ENCODE peak calls at places on chromosomes 5 and 9, in seven cellular contexts. One of them, this sample, is unnamed.

GRCh38 chr5:109701252-109701651 is 11.5 kb downstream of the MAN2A1 start:
- DNase-seq in NCI-H1092: no peak
- DNase-seq in HuH-7: no peak
- DNase-seq in nephron progenitor cell: no peak
- DNase-seq in body of pancreas: no peak
- DNase-seq in HT-29: no peak
- DNase-seq in stimulated activated CD4-positive, alpha-beta T cell treated with anti-CD3 and anti-CD28 coated beads, Interleukin-4, amount 100 ng/mL, for 1 hour: no peak
- DNase-seq in this sample: no peak

GRCh38 chr9:16654727-16655126 is 215.7 kb downstream of the BNC2 start:
- DNase-seq in NCI-H1092: no peak
- DNase-seq in HuH-7: no peak
- DNase-seq in nephron progenitor cell: no peak
- DNase-seq in body of pancreas: no peak
- DNase-seq in HT-29: no peak
- DNase-seq in stimulated activated CD4-positive, alpha-beta T cell treated with anti-CD3 and anti-CD28 coated beads, Interleukin-4, amount 100 ng/mL, for 1 hour: no peak
- DNase-seq in this sample: no peak

GRCh38 chr9:86116425-86116824 is 17.1 kb upstream of the GOLM1 start:
- DNase-seq in NCI-H1092: no peak
- DNase-seq in HuH-7: no peak
- DNase-seq in nephron progenitor cell: no peak
- DNase-seq in body of pancreas: no peak
- DNase-seq in HT-29: no peak
- DNase-seq in stimulated activated CD4-positive, alpha-beta T cell treated with anti-CD3 and anti-CD28 coated beads, Interleukin-4, amount 100 ng/mL, for 1 hour: no peak
- DNase-seq in this sample: no peak

GRCh38 chr9:70156729-70157128 is 102.0 kb upstream of the SMC5 start:
- DNase-seq in NCI-H1092: no peak
- DNase-seq in HuH-7: no peak
- DNase-seq in nephron progenitor cell: no peak
- DNase-seq in body of pancreas: no peak
- DNase-seq in HT-29: no peak
- DNase-seq in stimulated activated CD4-positive, alpha-beta T cell treated with anti-CD3 and anti-CD28 coated beads, Interleukin-4, amount 100 ng/mL, for 1 hour: no peak
- DNase-seq in this sample: no peak

GRCh38 chr9:88437210-88438146 is 49.2 kb downstream of the SPIN1 start:
- DNase-seq in NCI-H1092: no peak
- DNase-seq in HuH-7: no peak
- DNase-seq in nephron progenitor cell: no peak
- DNase-seq in body of pancreas: no peak
- DNase-seq in HT-29: no peak
- DNase-seq in stimulated activated CD4-positive, alpha-beta T cell treated with anti-CD3 and anti-CD28 coated beads, Interleukin-4, amount 100 ng/mL, for 1 hour: no peak
- DNase-seq in this sample: no peak

GRCh38 chr5:158619083-158619788 is 480.5 kb downstream of the EBF1 start:
- DNase-seq in NCI-H1092: peak
- DNase-seq in HuH-7: peak
- DNase-seq in nephron progenitor cell: no peak
- DNase-seq in body of pancreas: no peak
- DNase-seq in HT-29: no peak
- DNase-seq in stimulated activated CD4-positive, alpha-beta T cell treated with anti-CD3 and anti-CD28 coated beads, Interleukin-4, amount 100 ng/mL, for 1 hour: no peak
- DNase-seq in this sample: no peak

GRCh38 chr5:131305906-131306305 is 42.1 kb downstream of the CDC42SE2 start:
- DNase-seq in NCI-H1092: no peak
- DNase-seq in HuH-7: no peak
- DNase-seq in nephron progenitor cell: no peak
- DNase-seq in body of pancreas: no peak
- DNase-seq in HT-29: no peak
- DNase-seq in stimulated activated CD4-positive, alpha-beta T cell treated with anti-CD3 and anti-CD28 coated beads, Interleukin-4, amount 100 ng/mL, for 1 hour: no peak
- DNase-seq in this sample: no peak

GRCh38 chr9:89452561-89452960 is 45.4 kb downstream of the SEMA4D start:
- DNase-seq in NCI-H1092: no peak
- DNase-seq in HuH-7: no peak
- DNase-seq in nephron progenitor cell: no peak
- DNase-seq in body of pancreas: no peak
- DNase-seq in HT-29: no peak
- DNase-seq in stimulated activated CD4-positive, alpha-beta T cell treated with anti-CD3 and anti-CD28 coated beads, Interleukin-4, amount 100 ng/mL, for 1 hour: no peak
- DNase-seq in this sample: no peak

GRCh38 chr5:32710335-32710858 is 724 bp upstream of the NPR3 start:
- DNase-seq in NCI-H1092: no peak
- DNase-seq in HuH-7: peak
- DNase-seq in nephron progenitor cell: peak
- DNase-seq in body of pancreas: no peak
- DNase-seq in HT-29: no peak
- DNase-seq in stimulated activated CD4-positive, alpha-beta T cell treated with anti-CD3 and anti-CD28 coated beads, Interleukin-4, amount 100 ng/mL, for 1 hour: no peak
- DNase-seq in this sample: peak

GRCh38 chr9:84677080-84677479 is 7.6 kb downstream of the NTRK2 start:
- DNase-seq in NCI-H1092: no peak
- DNase-seq in HuH-7: no peak
- DNase-seq in nephron progenitor cell: no peak
- DNase-seq in body of pancreas: no peak
- DNase-seq in HT-29: no peak
- DNase-seq in stimulated activated CD4-positive, alpha-beta T cell treated with anti-CD3 and anti-CD28 coated beads, Interleukin-4, amount 100 ng/mL, for 1 hour: no peak
- DNase-seq in this sample: no peak

GRCh38 chr9:129467739-129468666 is 152.9 kb downstream of the C9orf50 start:
- DNase-seq in NCI-H1092: no peak
- DNase-seq in HuH-7: no peak
- DNase-seq in nephron progenitor cell: no peak
- DNase-seq in body of pancreas: no peak
- DNase-seq in HT-29: no peak
- DNase-seq in stimulated activated CD4-positive, alpha-beta T cell treated with anti-CD3 and anti-CD28 coated beads, Interleukin-4, amount 100 ng/mL, for 1 hour: no peak
- DNase-seq in this sample: no peak

GRCh38 chr5:53942724-53943123 is 367.6 kb downstream of the ARL15 start:
- DNase-seq in NCI-H1092: no peak
- DNase-seq in HuH-7: no peak
- DNase-seq in nephron progenitor cell: no peak
- DNase-seq in body of pancreas: peak
- DNase-seq in HT-29: no peak
- DNase-seq in stimulated activated CD4-positive, alpha-beta T cell treated with anti-CD3 and anti-CD28 coated beads, Interleukin-4, amount 100 ng/mL, for 1 hour: no peak
- DNase-seq in this sample: no peak

This sample was measured in activated CD8-positive, alpha-beta memory T cell treated with anti-CD3 and anti-CD28 coated beads, Interleukin-2, amount 50 U/mL, for 48 hours.